ENCODE peak calls at places on chromosome 2, in six cellular contexts. One of them, this sample, is unnamed.

GRCh38 chr2:65429799-65430514 is 2.4 kb downstream of the SPRED2 start:
- DNase-seq in ureter: no peak
- DNase-seq in HFFc6: no peak
- DNase-seq in ovary: no peak
- DNase-seq in activated naive CD4-positive, alpha-beta T cell treated with anti-CD3 and anti-CD28 coated beads for 36 hours: no peak
- DNase-seq in mesenteric fat pad: no peak
- DNase-seq in this sample: no peak

GRCh38 chr2:85312404-85312803 is 15.4 kb downstream of the TGOLN2 start:
- DNase-seq in ovary: no peak
- DNase-seq in mesenteric fat pad: no peak
- DNase-seq in activated naive CD4-positive, alpha-beta T cell treated with anti-CD3 and anti-CD28 coated beads for 36 hours: no peak
- DNase-seq in HFFc6: peak; percentile 57
- DNase-seq in ureter: no peak
- DNase-seq in this sample: no peak

GRCh38 chr2:61961231-61961901 is 55.9 kb downstream of the COMMD1 start:
- DNase-seq in ureter: no peak
- DNase-seq in activated naive CD4-positive, alpha-beta T cell treated with anti-CD3 and anti-CD28 coated beads for 36 hours: no peak
- DNase-seq in HFFc6: no peak
- DNase-seq in mesenteric fat pad: no peak
- DNase-seq in ovary: no peak
- DNase-seq in this sample: no peak

GRCh38 chr2:25402477-25402876 is 60.8 kb upstream of the DNMT3A start:
- DNase-seq in HFFc6: no peak
- DNase-seq in ureter: no peak
- DNase-seq in mesenteric fat pad: no peak
- DNase-seq in activated naive CD4-positive, alpha-beta T cell treated with anti-CD3 and anti-CD28 coated beads for 36 hours: peak; percentile 29
- DNase-seq in ovary: no peak
- DNase-seq in this sample: no peak

GRCh38 chr2:188922191-188922590 is 52.0 kb upstream of the COL3A1 start:
- DNase-seq in HFFc6: no peak
- DNase-seq in activated naive CD4-positive, alpha-beta T cell treated with anti-CD3 and anti-CD28 coated beads for 36 hours: no peak
- DNase-seq in mesenteric fat pad: no peak
- DNase-seq in ureter: no peak
- DNase-seq in ovary: no peak
- DNase-seq in this sample: no peak

GRCh38 chr2:64012115-64012514 is 7.1 kb downstream of the VPS54 start:
- DNase-seq in activated naive CD4-positive, alpha-beta T cell treated with anti-CD3 and anti-CD28 coated beads for 36 hours: no peak
- DNase-seq in HFFc6: no peak
- DNase-seq in ovary: no peak
- DNase-seq in mesenteric fat pad: no peak
- DNase-seq in ureter: no peak
- DNase-seq in this sample: no peak

GRCh38 chr2:2847131-2847740 is 516.2 kb upstream of the MYT1L start:
- DNase-seq in ureter: no peak
- DNase-seq in activated naive CD4-positive, alpha-beta T cell treated with anti-CD3 and anti-CD28 coated beads for 36 hours: no peak
- DNase-seq in mesenteric fat pad: no peak
- DNase-seq in HFFc6: no peak
- DNase-seq in ovary: no peak
- DNase-seq in this sample: peak; percentile 66

GRCh38 chr2:59561281-59561680 is 992.2 kb downstream of the BCL11A start:
- DNase-seq in HFFc6: no peak
- DNase-seq in ureter: no peak
- DNase-seq in mesenteric fat pad: no peak
- DNase-seq in ovary: no peak
- DNase-seq in activated naive CD4-positive, alpha-beta T cell treated with anti-CD3 and anti-CD28 coated beads for 36 hours: no peak
- DNase-seq in this sample: no peak

GRCh38 chr2:144505245-144505801 is 14.6 kb downstream of the ZEB2 start:
- DNase-seq in HFFc6: peak; percentile 53
- DNase-seq in mesenteric fat pad: no peak
- DNase-seq in ureter: no peak
- DNase-seq in ovary: no peak
- DNase-seq in activated naive CD4-positive, alpha-beta T cell treated with anti-CD3 and anti-CD28 coated beads for 36 hours: no peak
- DNase-seq in this sample: peak; percentile 72

GRCh38 chr2:78035804-78036203 is 513.6 kb upstream of the LRRTM4 start:
- DNase-seq in ureter: no peak
- DNase-seq in activated naive CD4-positive, alpha-beta T cell treated with anti-CD3 and anti-CD28 coated beads for 36 hours: no peak
- DNase-seq in mesenteric fat pad: no peak
- DNase-seq in ovary: no peak
- DNase-seq in HFFc6: no peak
- DNase-seq in this sample: no peak

GRCh38 chr2:75079575-75079974 is 119.7 kb downstream of the TACR1 start:
- DNase-seq in ureter: no peak
- DNase-seq in ovary: no peak
- DNase-seq in mesenteric fat pad: no peak
- DNase-seq in activated naive CD4-positive, alpha-beta T cell treated with anti-CD3 and anti-CD28 coated beads for 36 hours: no peak
- DNase-seq in HFFc6: no peak
- DNase-seq in this sample: no peak

GRCh38 chr2:25787020-25787419 is 91.3 kb downstream of the ASXL2 start:
- DNase-seq in HFFc6: no peak
- DNase-seq in ureter: no peak
- DNase-seq in activated naive CD4-positive, alpha-beta T cell treated with anti-CD3 and anti-CD28 coated beads for 36 hours: no peak
- DNase-seq in ovary: no peak
- DNase-seq in mesenteric fat pad: no peak
- DNase-seq in this sample: no peak

GRCh38 chr2:40665493-40666232 is 213.8 kb upstream of the SLC8A1 start:
- DNase-seq in ovary: no peak
- DNase-seq in activated naive CD4-positive, alpha-beta T cell treated with anti-CD3 and anti-CD28 coated beads for 36 hours: no peak
- DNase-seq in mesenteric fat pad: no peak
- DNase-seq in ureter: no peak
- DNase-seq in HFFc6: no peak
- DNase-seq in this sample: no peak

GRCh38 chr2:129056309-129056958 is 737.8 kb upstream of the HS6ST1 start:
- DNase-seq in HFFc6: no peak
- DNase-seq in ovary: no peak
- DNase-seq in mesenteric fat pad: no peak
- DNase-seq in ureter: no peak
- DNase-seq in activated naive CD4-positive, alpha-beta T cell treated with anti-CD3 and anti-CD28 coated beads for 36 hours: no peak
- DNase-seq in this sample: no peak

GRCh38 chr2:211879323-211879722 is 659.3 kb downstream of the ERBB4 start:
- DNase-seq in mesenteric fat pad: no peak
- DNase-seq in activated naive CD4-positive, alpha-beta T cell treated with anti-CD3 and anti-CD28 coated beads for 36 hours: peak; percentile 7
- DNase-seq in HFFc6: no peak
- DNase-seq in ureter: no peak
- DNase-seq in ovary: no peak
- DNase-seq in this sample: no peak

GRCh38 chr2:160561551-160562280 is 68.1 kb upstream of the RBMS1 start:
- DNase-seq in HFFc6: peak; percentile 64
- DNase-seq in ureter: no peak
- DNase-seq in activated naive CD4-positive, alpha-beta T cell treated with anti-CD3 and anti-CD28 coated beads for 36 hours: no peak
- DNase-seq in ovary: no peak
- DNase-seq in mesenteric fat pad: no peak
- DNase-seq in this sample: no peak

GRCh38 chr2:11672404-11672803 is 2.4 kb upstream of the NTSR2 start:
- DNase-seq in ovary: no peak
- DNase-seq in ureter: no peak
- DNase-seq in activated naive CD4-positive, alpha-beta T cell treated with anti-CD3 and anti-CD28 coated beads for 36 hours: no peak
- DNase-seq in mesenteric fat pad: no peak
- DNase-seq in HFFc6: no peak
- DNase-seq in this sample: no peak

GRCh38 chr2:97911210-97911921 is 84.4 kb downstream of the TMEM131 start:
- DNase-seq in ovary: no peak
- DNase-seq in activated naive CD4-positive, alpha-beta T cell treated with anti-CD3 and anti-CD28 coated beads for 36 hours: no peak
- DNase-seq in ureter: no peak
- DNase-seq in mesenteric fat pad: no peak
- DNase-seq in HFFc6: peak; percentile 29
- DNase-seq in this sample: no peak

GRCh38 chr2:9004338-9005204 is 1.1 kb upstream of the MBOAT2 start:
- DNase-seq in activated naive CD4-positive, alpha-beta T cell treated with anti-CD3 and anti-CD28 coated beads for 36 hours: no peak
- DNase-seq in mesenteric fat pad: no peak
- DNase-seq in ureter: peak; percentile 49
- DNase-seq in ovary: no peak
- DNase-seq in HFFc6: peak; percentile 75
- DNase-seq in this sample: no peak

GRCh38 chr2:7671312-7671711 is 754.1 kb downstream of the RNF144A start:
- DNase-seq in HFFc6: no peak
- DNase-seq in mesenteric fat pad: no peak
- DNase-seq in activated naive CD4-positive, alpha-beta T cell treated with anti-CD3 and anti-CD28 coated beads for 36 hours: no peak
- DNase-seq in ovary: no peak
- DNase-seq in ureter: no peak
- DNase-seq in this sample: peak; percentile 83

GRCh38 chr2:38233231-38233983 is 143.7 kb downstream of the ATL2 start:
- DNase-seq in activated naive CD4-positive, alpha-beta T cell treated with anti-CD3 and anti-CD28 coated beads for 36 hours: no peak
- DNase-seq in HFFc6: peak; percentile 39
- DNase-seq in ovary: no peak
- DNase-seq in mesenteric fat pad: no peak
- DNase-seq in ureter: no peak
- DNase-seq in this sample: no peak

GRCh38 chr2:205730191-205730590 is 47.9 kb downstream of the NRP2 start:
- DNase-seq in ureter: no peak
- DNase-seq in mesenteric fat pad: no peak
- DNase-seq in activated naive CD4-positive, alpha-beta T cell treated with anti-CD3 and anti-CD28 coated beads for 36 hours: no peak
- DNase-seq in ovary: no peak
- DNase-seq in HFFc6: no peak
- DNase-seq in this sample: no peak

GRCh38 chr2:39114771-39115170 is 6.1 kb downstream of the SOS1 start:
- DNase-seq in ovary: no peak
- DNase-seq in HFFc6: no peak
- DNase-seq in ureter: no peak
- DNase-seq in activated naive CD4-positive, alpha-beta T cell treated with anti-CD3 and anti-CD28 coated beads for 36 hours: no peak
- DNase-seq in mesenteric fat pad: no peak
- DNase-seq in this sample: no peak

GRCh38 chr2:157838442-157839161 is 37.5 kb downstream of the ACVR1 start:
- DNase-seq in mesenteric fat pad: no peak
- DNase-seq in activated naive CD4-positive, alpha-beta T cell treated with anti-CD3 and anti-CD28 coated beads for 36 hours: peak; percentile 62
- DNase-seq in ureter: no peak
- DNase-seq in HFFc6: peak; percentile 66
- DNase-seq in ovary: peak; percentile 31
- DNase-seq in this sample: peak; percentile 46

GRCh38 chr2:227536445-227536844 is 62.2 kb upstream of the SCYGR2 start:
- DNase-seq in ovary: no peak
- DNase-seq in HFFc6: no peak
- DNase-seq in activated naive CD4-positive, alpha-beta T cell treated with anti-CD3 and anti-CD28 coated beads for 36 hours: no peak
- DNase-seq in ureter: no peak
- DNase-seq in mesenteric fat pad: no peak
- DNase-seq in this sample: no peak

GRCh38 chr2:241701155-241701404 is 759 bp upstream of the ING5 start:
- DNase-seq in ovary: no peak
- DNase-seq in ureter: no peak
- DNase-seq in HFFc6: peak; percentile 81
- DNase-seq in mesenteric fat pad: no peak
- DNase-seq in activated naive CD4-positive, alpha-beta T cell treated with anti-CD3 and anti-CD28 coated beads for 36 hours: no peak
- DNase-seq in this sample: no peak

GRCh38 chr2:216222650-216223352 is 113.7 kb downstream of the XRCC5 start:
- DNase-seq in mesenteric fat pad: no peak
- DNase-seq in ovary: no peak
- DNase-seq in activated naive CD4-positive, alpha-beta T cell treated with anti-CD3 and anti-CD28 coated beads for 36 hours: peak; percentile 56
- DNase-seq in ureter: no peak
- DNase-seq in HFFc6: peak; percentile 63
- DNase-seq in this sample: no peak